ENCODE peak calls at places on chromosomes 2 and 18, in six cellular contexts. A, R, O, I, V and F are unnamed samples.

GRCh38 chr2:230691005-230691647 is 21.5 kb upstream of the CAB39 start:
- DNase-seq in A (no peak), R (no peak), O (peak), I (peak), V (peak), F (no peak)

GRCh38 chr2:219003267-219003634 is 10.0 kb upstream of the CRYBA2 start:
- DNase-seq in A (no peak), R (no peak), O (no peak), I (no peak), V (no peak), F (no peak)

GRCh38 chr2:210072922-210073509 is 70.6 kb downstream of the RPE start:
- DNase-seq in A (peak), R (no peak), O (peak), I (peak), V (peak), F (peak)

GRCh38 chr2:28333606-28334526 is 58.8 kb upstream of the FOSL2 start:
- DNase-seq in A (no peak), R (no peak), O (no peak), I (no peak), V (no peak), F (no peak)

GRCh38 chr18:9147440-9148238 is 11.1 kb downstream of the ANKRD12 start:
- DNase-seq in A (peak), R (peak), O (peak), I (peak), V (peak), F (peak)

GRCh38 chr2:73984922-73985317 is 210 bp downstream of the TET3 start:
- DNase-seq in A (peak), R (no peak), O (no peak), I (no peak), V (no peak), F (peak)

GRCh38 chr2:36800381-36800780 is 103.9 kb downstream of the VIT start:
- DNase-seq in A (no peak), R (no peak), O (no peak), I (no peak), V (no peak), F (no peak)

GRCh38 chr2:71067567-71068217 is 756 bp upstream of the NAGK start:
- DNase-seq in A (no peak), R (no peak), O (no peak), I (no peak), V (no peak), F (peak)

GRCh38 chr18:58041633-58042032 is 2.4 kb upstream of the NEDD4L start:
- DNase-seq in A (no peak), R (no peak), O (no peak), I (no peak), V (no peak), F (no peak)

GRCh38 chr2:233441161-233442027 is 87.1 kb downstream of the DGKD start:
- DNase-seq in A (no peak), R (no peak), O (no peak), I (no peak), V (no peak), F (no peak)

GRCh38 chr2:76128622-76129021 is 417.9 kb upstream of the GCFC2 start:
- DNase-seq in A (no peak), R (no peak), O (no peak), I (no peak), V (no peak), F (no peak)

GRCh38 chr2:16662440-16662839 is 3.2 kb downstream of the CYRIA start:
- DNase-seq in A (no peak), R (no peak), O (no peak), I (peak), V (peak), F (no peak)

GRCh38 chr2:151150325-151150724 is 111.3 kb downstream of the RBM43 start:
- DNase-seq in A (no peak), R (no peak), O (no peak), I (no peak), V (peak), F (no peak)

GRCh38 chr2:220572385-220572784 is 945.0 kb downstream of the SLC4A3 start:
- DNase-seq in A (no peak), R (no peak), O (no peak), I (peak), V (peak), F (no peak)

GRCh38 chr2:242063364-242064249 is 194.1 kb downstream of the RTP5 start:
- DNase-seq in A (no peak), R (no peak), O (no peak), I (no peak), V (no peak), F (no peak)

GRCh38 chr2:17638181-17638743 is 97.8 kb downstream of the VSNL1 start:
- DNase-seq in A (no peak), R (no peak), O (no peak), I (no peak), V (no peak), F (no peak)

DNA sequence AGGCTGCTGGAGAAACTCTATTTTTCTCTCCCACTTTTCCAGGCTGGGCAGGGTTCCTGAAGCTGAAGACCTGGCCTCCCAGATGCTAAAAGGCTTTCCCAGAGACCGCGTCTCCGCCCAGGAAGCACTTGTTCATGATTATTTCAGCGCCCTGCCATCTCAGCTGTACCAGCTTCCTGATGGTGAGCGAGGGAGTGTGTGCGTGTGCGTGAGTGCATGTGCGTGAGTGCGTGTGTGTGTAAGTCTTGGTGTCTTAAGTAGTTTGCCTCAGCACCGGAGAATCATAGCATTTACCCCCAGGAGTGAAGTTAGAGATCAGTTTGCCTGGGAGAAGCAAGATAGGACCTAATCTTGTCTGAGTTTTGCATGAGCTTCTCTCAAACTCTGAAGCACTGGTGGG is 73.6 kb downstream of the CDK15 start:
- DNase-seq in A (no peak), R (no peak), O (no peak), I (peak), V (no peak), F (no peak)
- H2AFZ ChIP-seq in A (no peak), R (no peak), O (no peak), I (peak), V (no peak), F (no peak)

DNA sequence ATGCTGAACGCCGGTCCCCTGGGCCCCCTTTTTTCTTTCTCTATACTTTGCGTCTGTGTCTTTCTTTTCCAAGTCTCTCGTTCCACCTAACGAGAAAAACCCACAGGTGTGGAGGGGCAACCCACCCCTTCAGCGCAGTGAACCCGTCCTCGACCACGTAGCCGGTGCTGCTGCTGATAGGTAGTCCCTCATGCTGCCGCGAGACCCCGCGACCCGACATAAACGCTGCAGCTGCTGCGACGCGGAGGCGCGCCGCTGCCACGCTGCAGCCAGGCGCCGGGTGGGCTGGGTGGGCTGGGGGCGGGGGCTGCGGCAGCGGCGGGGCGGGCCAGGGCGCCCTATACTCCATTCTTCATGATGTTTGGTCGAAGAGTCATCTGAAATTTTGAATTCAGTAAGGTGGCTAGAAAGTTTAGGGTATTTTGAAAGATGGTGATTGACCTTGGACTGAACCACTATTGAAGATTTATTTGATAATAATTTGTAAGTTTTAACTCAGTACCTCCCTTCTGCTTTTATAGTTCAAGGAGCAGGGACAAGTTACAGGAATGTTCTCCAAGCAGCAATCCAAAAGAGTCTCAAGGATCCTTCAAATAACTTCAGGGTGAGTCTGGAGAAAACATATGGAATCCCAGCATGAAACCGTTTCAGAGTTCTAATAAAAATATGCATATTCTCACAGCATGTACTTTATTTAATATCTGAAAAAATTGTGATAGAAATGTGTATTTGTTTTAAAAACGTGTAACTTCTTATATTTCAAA is 24.1 kb downstream of the CFLAR start:
- DNase-seq in A (no peak), R (peak), O (no peak), I (no peak), V (no peak), F (no peak)
- H3K4me2 ChIP-seq in A (no peak), R (no peak), O (no peak), I (no peak), V (no peak), F (no peak)

DNA sequence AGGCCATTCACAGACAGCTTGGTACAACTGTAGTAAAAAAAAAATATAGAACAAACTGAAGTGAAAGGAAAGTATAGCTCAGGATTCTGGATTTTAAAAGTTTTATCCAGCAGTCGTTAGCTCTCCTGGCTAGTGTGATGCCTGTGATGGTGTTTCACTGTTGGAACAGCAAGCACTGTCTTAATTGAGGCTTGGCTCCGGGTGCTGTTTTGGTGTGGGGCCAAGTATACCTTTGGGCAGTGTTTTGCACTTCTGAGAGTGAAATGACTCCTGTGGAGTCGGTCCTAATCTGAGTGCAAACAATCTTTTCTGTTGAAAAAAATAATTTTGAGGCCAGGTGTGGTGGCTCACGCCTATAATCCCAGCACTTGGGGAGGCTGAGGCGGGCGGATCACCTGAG is 28.7 kb upstream of the RAB1A start:
- DNase-seq in A (no peak), R (no peak), O (no peak), I (no peak), V (no peak), F (no peak)
- H3K27ac ChIP-seq in A (no peak), R (no peak), O (no peak), I (no peak), V (no peak), F (no peak)

DNA sequence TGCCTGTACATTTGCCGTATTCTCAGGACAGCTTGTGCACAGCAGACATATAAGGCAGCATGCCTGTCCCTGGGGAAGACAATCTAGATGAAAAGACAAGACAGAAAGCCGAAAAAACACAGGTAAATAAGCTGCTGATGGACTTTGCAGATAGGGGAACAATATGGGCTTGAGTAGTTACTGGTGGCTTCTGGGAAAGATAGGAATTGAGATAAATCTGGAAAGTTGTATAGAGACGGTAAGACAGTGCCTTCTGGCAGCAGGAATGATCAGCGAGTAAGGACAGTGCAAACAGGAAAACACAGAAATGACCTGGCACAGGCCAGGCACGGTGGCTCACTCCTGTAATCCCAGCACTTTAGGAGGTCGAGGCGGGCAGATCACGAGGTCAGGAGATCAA is 70.2 kb downstream of the FAM124B start:
- DNase-seq in A (no peak), R (no peak), O (no peak), I (no peak), V (no peak), F (no peak)
- H2AFZ ChIP-seq in A (peak), R (no peak), O (no peak), I (no peak), V (no peak), F (no peak)

DNA sequence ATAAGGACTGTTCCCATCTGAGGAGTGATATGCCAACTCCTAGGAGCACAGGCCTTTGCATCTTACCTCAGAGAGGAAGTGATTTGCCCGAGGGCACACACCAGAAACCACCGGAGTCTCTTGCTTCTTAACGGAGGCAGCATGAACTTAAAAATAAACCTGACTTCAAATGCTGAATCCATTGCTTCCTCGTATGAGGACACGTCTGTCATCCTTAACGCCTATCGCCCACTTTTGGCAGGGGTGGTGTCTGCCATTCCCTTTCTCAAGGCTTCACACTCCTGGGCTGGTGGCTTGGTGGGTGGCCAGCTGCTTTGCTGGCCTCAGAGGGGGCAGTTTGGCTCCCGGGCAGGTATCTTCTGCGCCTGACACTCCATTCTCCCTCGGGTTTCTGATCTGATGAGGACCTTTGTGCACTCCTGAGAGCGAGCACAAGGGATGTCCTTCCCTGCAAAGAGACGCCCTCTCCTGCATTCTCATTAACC is 1.1 kb upstream of the PREB start:
- DNase-seq in A (no peak), R (no peak), O (no peak), I (no peak), V (no peak), F (no peak)
- H3K4me2 ChIP-seq in A (no peak), R (no peak), O (no peak), I (no peak), V (no peak), F (no peak)

DNA sequence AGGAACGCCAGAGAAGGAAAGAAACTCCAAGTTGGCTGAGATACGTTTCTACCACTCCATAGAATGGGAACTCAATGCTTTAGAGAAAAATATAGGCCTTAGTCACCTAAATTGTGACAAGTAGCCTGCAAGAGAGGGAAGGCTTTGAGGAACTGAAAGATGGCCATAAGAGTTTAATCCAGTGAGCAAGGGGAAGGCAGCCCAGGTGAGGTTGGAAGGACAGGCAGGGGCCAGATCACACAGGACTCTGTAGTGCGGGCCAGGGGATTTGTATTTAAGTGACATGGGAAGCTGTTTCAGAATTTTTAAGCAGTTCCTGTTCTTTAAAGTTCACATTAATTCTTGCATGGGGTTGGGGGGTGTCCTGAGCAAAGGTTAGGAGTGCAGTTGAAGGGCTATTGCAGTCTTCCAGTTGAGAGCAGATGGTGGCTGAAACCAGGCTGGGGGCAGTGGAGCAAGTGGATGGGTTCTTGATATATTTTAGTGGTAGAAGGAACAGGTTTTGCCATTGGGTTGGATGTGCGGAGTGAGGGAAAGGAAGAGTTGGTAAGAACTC is 138.9 kb upstream of the PELI1 start:
- DNase-seq in A (no peak), R (no peak), O (no peak), I (no peak), V (no peak), F (no peak)
- H3K27ac ChIP-seq in A (no peak), R (no peak), O (no peak), I (no peak), V (no peak), F (no peak)